ENCODE peak calls at places on chromosomes 13 and 19, in six cellular contexts. R, Q, G, F, A and O are unnamed samples.

GRCh38 chr19:28148554-28148953 is 1064.4 kb downstream of the UQCRFS1 start:
- DNase-seq in R (no peak), Q (no peak), G (no peak), F (no peak), A (no peak), O (no peak)

GRCh38 chr13:58921129-58921528 is 1242.6 kb downstream of the DIAPH3 start:
- DNase-seq in R (no peak), Q (no peak), G (no peak), F (no peak), A (no peak), O (no peak)

GRCh38 chr13:113224486-113224885 is 15.1 kb downstream of the CUL4A start:
- DNase-seq in R (no peak), Q (no peak), G (no peak), F (no peak), A (peak), O (no peak)

GRCh38 chr19:51025809-51026553 is 435 bp downstream of the KLK11 start:
- DNase-seq in R (no peak), Q (no peak), G (no peak), F (no peak), A (no peak), O (no peak)

GRCh38 chr13:87331178-87331577 is 340.0 kb upstream of the SLITRK5 start:
- DNase-seq in R (no peak), Q (no peak), G (no peak), F (peak), A (peak), O (no peak)

GRCh38 chr19:7590256-7590655 is 5.4 kb upstream of the CAMSAP3 start:
- DNase-seq in R (no peak), Q (no peak), G (no peak), F (no peak), A (no peak), O (no peak)

GRCh38 chr13:75749407-75749806 is 113.3 kb downstream of the LMO7 start:
- DNase-seq in R (no peak), Q (peak), G (no peak), F (peak), A (peak), O (no peak)

GRCh38 chr13:67063036-67063435 is 167.1 kb downstream of the PCDH9 start:
- DNase-seq in R (no peak), Q (no peak), G (no peak), F (peak), A (peak), O (no peak)